ENCODE peak calls at places on chromosomes 5 and 9, in seven cellular contexts. E is HCT116, Y is fibroblast of lung, X is adrenal gland, J is Panc1, N is ovary, C is body of pancreas. W is an unnamed sample. For H3K4me1, the result is how much of the 10 kb centered on the place peaks cover.

GRCh38 chr5:138528208-138528607 is 14.8 kb downstream of the ETF1 start:
- DNase-seq in E (no peak), Y (no peak), X (no peak), J (no peak), N (no peak), C (no peak), W (no peak)

GRCh38 chr5:36079200-36079761 is 12.6 kb upstream of the UGT3A2 start:
- DNase-seq in E (peak), Y (peak), X (peak), J (peak), N (no peak), C (peak), W (no peak)

GRCh38 chr9:112332272-112332671 is 1.1 kb downstream of the PTBP3 start:
- DNase-seq in E (no peak), Y (no peak), X (no peak), J (no peak), N (no peak), C (no peak), W (no peak)

GRCh38 chr9:73761905-73762304 is 610.2 kb downstream of the ANXA1 start:
- DNase-seq in E (no peak), Y (no peak), X (no peak), J (no peak), N (no peak), C (no peak), W (no peak)

GRCh38 chr9:124008307-124008854 is 3.2 kb upstream of the LHX2 start:
- DNase-seq in E (peak), Y (no peak), X (no peak), J (no peak), N (no peak), C (no peak), W (no peak)

GRCh38 chr5:35246928-35247644 is 16.8 kb upstream of the PRLR start:
- DNase-seq in E (no peak), Y (peak), X (peak), J (no peak), N (peak), C (peak), W (no peak)

GRCh38 chr9:121895836-121896544 is 197.1 kb downstream of the TTLL11 start:
- DNase-seq in E (no peak), Y (peak), X (peak), J (no peak), N (peak), C (peak), W (no peak)

GRCh38 chr9:4167040-4167671 is 132.7 kb downstream of the GLIS3 start:
- DNase-seq in E (no peak), Y (peak), X (no peak), J (no peak), N (no peak), C (no peak), W (no peak)

GRCh38 chr9:35828716-35829083 is at the start of gene FAM221B:
- DNase-seq in E (no peak), Y (no peak), X (no peak), J (no peak), N (no peak), C (peak), W (no peak)

GRCh38 chr9:24459898-24460297 is 85.8 kb downstream of the IZUMO3 start:
- DNase-seq in E (no peak), Y (no peak), X (no peak), J (no peak), N (no peak), C (no peak), W (no peak)

GRCh38 chr5:102762095-102762534 is 7.0 kb downstream of the PAM start:
- DNase-seq in E (no peak), Y (peak), X (no peak), J (no peak), N (no peak), C (no peak), W (no peak)

GRCh38 chr9:131174681-131175239 is 49.4 kb downstream of the NUP214 start:
- DNase-seq in E (no peak), Y (no peak), X (no peak), J (no peak), N (no peak), C (no peak), W (no peak)

GRCh38 chr9:99038396-99038795 is 66.5 kb upstream of the TGFBR1 start:
- DNase-seq in E (no peak), Y (no peak), X (no peak), J (no peak), N (no peak), C (no peak), W (no peak)

GRCh38 chr5:3349704-3350565 is 245.7 kb upstream of the IRX1 start:
- DNase-seq in E (no peak), Y (no peak), X (no peak), J (no peak), N (no peak), C (no peak), W (peak)

GRCh38 chr5:168407222-168407621 is 79.0 kb upstream of the RARS1 start:
- DNase-seq in E (no peak), Y (no peak), X (no peak), J (no peak), N (no peak), C (no peak), W (no peak)

GRCh38 chr5:168224110-168224509 is 67.3 kb upstream of the WWC1 start:
- DNase-seq in E (no peak), Y (no peak), X (no peak), J (no peak), N (no peak), C (no peak), W (no peak)

GRCh38 chr5:54659651-54660050 is 142.1 kb downstream of the SNX18 start:
- DNase-seq in E (no peak), Y (peak), X (no peak), J (no peak), N (no peak), C (no peak), W (no peak)

GRCh38 chr5:66680804-66681203 is 84.6 kb downstream of the MAST4 start:
- DNase-seq in E (no peak), Y (no peak), X (no peak), J (no peak), N (no peak), C (no peak), W (no peak)

GRCh38 chr5:3924990-3925389 is 329.4 kb downstream of the IRX1 start:
- DNase-seq in E (no peak), Y (no peak), X (no peak), J (no peak), N (no peak), C (no peak), W (no peak)

GRCh38 chr5:6594066-6594465 is 38.8 kb downstream of the NSUN2 start:
- DNase-seq in E (no peak), Y (no peak), X (no peak), J (no peak), N (no peak), C (no peak), W (no peak)
- H3K4me1 ChIP-seq in E (under half), Y (under half), X (under half), J (under half), N (under half), C (under half), W (under half)

DNA sequence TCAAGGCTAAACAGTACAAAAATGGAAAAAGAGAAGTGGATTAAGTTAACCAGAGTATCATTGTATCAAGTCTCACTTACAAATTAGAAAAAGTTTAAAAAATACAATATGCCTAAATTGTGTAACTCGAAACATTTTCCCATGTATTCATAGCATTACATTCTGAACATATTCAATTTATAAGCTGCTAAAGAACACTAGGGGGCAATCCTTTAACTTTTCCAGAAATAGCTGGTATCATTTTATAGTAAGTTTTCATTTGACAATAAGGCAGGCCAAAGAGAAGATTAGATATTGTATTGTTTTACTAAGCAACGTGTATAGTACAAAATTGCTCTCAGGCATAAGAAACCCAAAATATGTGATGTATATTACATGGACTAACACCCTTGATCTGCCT is 234.6 kb downstream of the ADGRV1 start:
- DNase-seq in E (no peak), Y (peak), X (no peak), J (no peak), N (no peak), C (no peak), W (no peak)
- TF ChIP-seq CTCF in E (peak), Y (no peak), X (no peak), J (peak), N (no peak), C (no peak), W (no peak)

GRCh38 chr5:72224946-72225427 is 95.1 kb downstream of the MRPS27 start:
- DNase-seq in E (no peak), Y (no peak), X (no peak), J (no peak), N (no peak), C (no peak), W (no peak)

GRCh38 chr5:72228957-72229356 is 91.1 kb downstream of the MRPS27 start:
- DNase-seq in E (no peak), Y (no peak), X (no peak), J (no peak), N (no peak), C (no peak), W (no peak)

GRCh38 chr5:72222521-72222920 is 97.5 kb downstream of the MRPS27 start:
- DNase-seq in E (no peak), Y (no peak), X (no peak), J (no peak), N (no peak), C (no peak), W (no peak)

GRCh38 chr5:72223371-72223770 is 96.7 kb downstream of the MRPS27 start:
- DNase-seq in E (no peak), Y (no peak), X (no peak), J (no peak), N (no peak), C (no peak), W (no peak)

GRCh38 chr5:72226950-72227349 is 93.1 kb downstream of the MRPS27 start:
- DNase-seq in E (no peak), Y (no peak), X (no peak), J (no peak), N (no peak), C (no peak), W (no peak)
- H3K4me1 ChIP-seq in E (under half), Y (under half), X (under half), J (under half), N (under half), C (under half), W (under half)

GRCh38 chr9:137240321-137240840 is 706 bp upstream of the TUBB4B start:
- DNase-seq in E (no peak), Y (peak), X (peak), J (no peak), N (peak), C (peak), W (peak)
- TF ChIP-seq CTCF in E (no peak), Y (no peak), X (no peak), J (no peak), N (no peak), C (no peak), W (peak)

GRCh38 chr5:166427211-166427610 is 1864.2 kb upstream of the WWC1 start:
- DNase-seq in E (no peak), Y (no peak), X (no peak), J (no peak), N (no peak), C (no peak), W (no peak)

GRCh38 chr5:166433679-166434078 is 1857.8 kb upstream of the WWC1 start:
- DNase-seq in E (no peak), Y (no peak), X (no peak), J (no peak), N (no peak), C (no peak), W (no peak)

GRCh38 chr5:166430491-166431319 is 1860.7 kb upstream of the WWC1 start:
- DNase-seq in E (no peak), Y (no peak), X (no peak), J (no peak), N (no peak), C (no peak), W (no peak)

GRCh38 chr5:166428264-166428663 is 1863.2 kb upstream of the WWC1 start:
- DNase-seq in E (no peak), Y (no peak), X (no peak), J (no peak), N (no peak), C (no peak), W (no peak)
- H3K4me1 ChIP-seq in E (under half), Y (under half), X (under half), J (under half), N (under half), C (under half), W (under half)

GRCh38 chr9:100442072-100442471 is 15.1 kb downstream of the MSANTD3 start:
- DNase-seq in E (no peak), Y (no peak), X (no peak), J (no peak), N (no peak), C (no peak), W (no peak)

GRCh38 chr9:100448266-100448665 is 21.3 kb downstream of the MSANTD3 start:
- DNase-seq in E (no peak), Y (no peak), X (no peak), J (no peak), N (no peak), C (no peak), W (no peak)

GRCh38 chr9:100445903-100446549 is 19.1 kb downstream of the MSANTD3 start:
- DNase-seq in E (no peak), Y (no peak), X (no peak), J (no peak), N (no peak), C (no peak), W (no peak)

GRCh38 chr9:100443781-100444768 is 17.1 kb downstream of the MSANTD3 start:
- DNase-seq in E (no peak), Y (peak), X (no peak), J (no peak), N (no peak), C (no peak), W (no peak)

GRCh38 chr9:100445161-100445902 is 18.4 kb downstream of the MSANTD3 start:
- DNase-seq in E (no peak), Y (no peak), X (no peak), J (no peak), N (no peak), C (no peak), W (no peak)
- TF ChIP-seq CTCF in E (no peak), Y (no peak), X (no peak), J (no peak), N (no peak), C (no peak), W (peak)

W was measured in right atrium auricular region.